ENCODE peak calls at places on chromosomes 3 and 15, in four cellular contexts. One of them, this sample, is unnamed.

GRCh38 chr3:106261915-106262683 is 393.3 kb upstream of the CBLB start:
- DNase-seq in H1: no peak
- DNase-seq in K562: no peak
- DNase-seq in HCT116: no peak
- DNase-seq in this sample: no peak

GRCh38 chr3:117217837-117218236 is 508.3 kb downstream of the TUSC7 start:
- DNase-seq in HCT116: no peak
- DNase-seq in H1: no peak
- DNase-seq in K562: no peak
- DNase-seq in this sample: no peak

GRCh38 chr3:79249701-79250100 is 518.1 kb downstream of the ROBO1 start:
- DNase-seq in K562: no peak
- DNase-seq in H1: no peak
- DNase-seq in HCT116: no peak
- DNase-seq in this sample: no peak

GRCh38 chr3:84877092-84877491 is 81.7 kb upstream of the CADM2 start:
- DNase-seq in H1: no peak
- DNase-seq in HCT116: no peak
- DNase-seq in K562: no peak
- DNase-seq in this sample: no peak

GRCh38 chr3:124858275-124858674 is 28.9 kb downstream of the ITGB5 start:
- DNase-seq in K562: no peak
- DNase-seq in HCT116: no peak
- DNase-seq in H1: no peak
- DNase-seq in this sample: no peak

GRCh38 chr3:71575433-71575832 is 8.1 kb downstream of the FOXP1 start:
- DNase-seq in K562: no peak
- DNase-seq in H1: no peak
- DNase-seq in HCT116: no peak
- DNase-seq in this sample: no peak

GRCh38 chr3:127374626-127375010 is 86.8 kb upstream of the PRR20G start:
- DNase-seq in HCT116: no peak
- DNase-seq in H1: no peak
- DNase-seq in K562: no peak
- DNase-seq in this sample: no peak

GRCh38 chr15:69988541-69989225 is 109.0 kb downstream of the TLE3 start:
- DNase-seq in H1: no peak
- DNase-seq in K562: no peak
- DNase-seq in HCT116: no peak
- DNase-seq in this sample: no peak

GRCh38 chr3:152688313-152688712 is 146.6 kb upstream of the P2RY1 start:
- DNase-seq in HCT116: no peak
- DNase-seq in H1: no peak
- DNase-seq in K562: no peak
- DNase-seq in this sample: no peak

GRCh38 chr15:62173215-62173614 is 8.1 kb upstream of the C2CD4B start:
- DNase-seq in K562: no peak
- DNase-seq in HCT116: no peak
- DNase-seq in H1: no peak
- DNase-seq in this sample: no peak

GRCh38 chr3:185549111-185549510 is 3.3 kb downstream of the LIPH start:
- DNase-seq in H1: no peak
- DNase-seq in K562: peak
- DNase-seq in HCT116: peak
- DNase-seq in this sample: no peak

GRCh38 chr3:123583563-123583962 is 1.3 kb downstream of the HACD2 start:
- DNase-seq in K562: no peak
- DNase-seq in HCT116: no peak
- DNase-seq in H1: no peak
- DNase-seq in this sample: no peak

GRCh38 chr3:117355566-117355965 is 646.0 kb downstream of the TUSC7 start:
- DNase-seq in K562: no peak
- DNase-seq in HCT116: no peak
- DNase-seq in H1: peak
- DNase-seq in this sample: peak

GRCh38 chr3:13016083-13016725 is 57.0 kb downstream of the IQSEC1 start:
- DNase-seq in K562: no peak
- DNase-seq in H1: no peak
- DNase-seq in HCT116: no peak
- DNase-seq in this sample: no peak

GRCh38 chr3:115194461-115194860 is 47.4 kb upstream of the ZBTB20 start:
- DNase-seq in K562: no peak
- DNase-seq in HCT116: no peak
- DNase-seq in H1: no peak
- DNase-seq in this sample: no peak

GRCh38 chr3:72836923-72837322 is 11.3 kb downstream of the SHQ1 start:
- DNase-seq in K562: no peak
- DNase-seq in HCT116: no peak
- DNase-seq in H1: no peak
- DNase-seq in this sample: no peak

GRCh38 chr3:126085841-126086240 is 1.9 kb upstream of the SLC41A3 start:
- DNase-seq in HCT116: no peak
- DNase-seq in K562: no peak
- DNase-seq in H1: no peak
- DNase-seq in this sample: no peak

GRCh38 chr15:99426431-99427105 is 139.2 kb upstream of the MEF2A start:
- DNase-seq in HCT116: no peak
- DNase-seq in H1: no peak
- DNase-seq in K562: no peak
- DNase-seq in this sample: no peak

GRCh38 chr3:15815696-15816095 is 17.9 kb upstream of the ANKRD28 start:
- DNase-seq in H1: no peak
- DNase-seq in K562: peak
- DNase-seq in HCT116: peak
- DNase-seq in this sample: peak

GRCh38 chr3:122754867-122755835 is 38.5 kb downstream of the HSPBAP1 start:
- DNase-seq in K562: peak
- DNase-seq in HCT116: peak
- DNase-seq in H1: no peak
- DNase-seq in this sample: peak

GRCh38 chr15:75104804-75105557 is 81.6 kb downstream of the PPCDC start:
- DNase-seq in K562: no peak
- DNase-seq in HCT116: peak
- DNase-seq in H1: no peak
- DNase-seq in this sample: peak

GRCh38 chr3:52057806-52058099 is 1.4 kb upstream of the DUSP7 start:
- DNase-seq in H1: no peak
- DNase-seq in K562: no peak
- DNase-seq in HCT116: no peak
- DNase-seq in this sample: no peak

GRCh38 chr3:33211444-33211843 is 7.2 kb downstream of the SUSD5 start:
- DNase-seq in HCT116: peak
- DNase-seq in K562: no peak
- DNase-seq in H1: no peak
- DNase-seq in this sample: no peak

GRCh38 chr3:46972396-46972795 is 4.1 kb downstream of the CCDC12 start:
- DNase-seq in HCT116: no peak
- DNase-seq in H1: no peak
- DNase-seq in K562: no peak
- DNase-seq in this sample: no peak

GRCh38 chr3:99774467-99774866 is 43.2 kb upstream of the CMSS1 start:
- DNase-seq in K562: no peak
- DNase-seq in HCT116: no peak
- DNase-seq in H1: no peak
- DNase-seq in this sample: no peak

GRCh38 chr3:16392733-16393132 is 120.8 kb downstream of the RFTN1 start:
- DNase-seq in HCT116: no peak
- DNase-seq in K562: no peak
- DNase-seq in H1: no peak
- DNase-seq in this sample: no peak

GRCh38 chr15:71687902-71688508 is 122.3 kb upstream of the NR2E3 start:
- DNase-seq in H1: no peak
- DNase-seq in K562: no peak
- DNase-seq in HCT116: no peak
- DNase-seq in this sample: no peak

GRCh38 chr3:158107508-158108095 is 1.4 kb upstream of the SHOX2 start:
- DNase-seq in HCT116: no peak
- DNase-seq in K562: no peak
- DNase-seq in H1: no peak
- DNase-seq in this sample: no peak

GRCh38 chr3:101340591-101340990 is 20.2 kb upstream of the IMPG2 start:
- DNase-seq in HCT116: no peak
- DNase-seq in K562: no peak
- DNase-seq in H1: no peak
- DNase-seq in this sample: no peak

GRCh38 chr3:121295966-121296365 is 249.8 kb downstream of the POLQ start:
- DNase-seq in HCT116: no peak
- DNase-seq in K562: no peak
- DNase-seq in H1: no peak
- DNase-seq in this sample: no peak

GRCh38 chr3:86788371-86788770 is 202.6 kb downstream of the VGLL3 start:
- DNase-seq in HCT116: no peak
- DNase-seq in K562: no peak
- DNase-seq in H1: no peak
- DNase-seq in this sample: no peak

GRCh38 chr3:27573780-27574437 is 89.7 kb upstream of the SLC4A7 start:
- DNase-seq in HCT116: no peak
- DNase-seq in K562: no peak
- DNase-seq in H1: no peak
- DNase-seq in this sample: no peak
- TF ChIP-seq FOSL1 in HCT116: no peak
- TF ChIP-seq FOSL1 in K562: no peak
- TF ChIP-seq FOSL1 in H1: no peak
- TF ChIP-seq FOSL1 in this sample: no peak

DNA sequence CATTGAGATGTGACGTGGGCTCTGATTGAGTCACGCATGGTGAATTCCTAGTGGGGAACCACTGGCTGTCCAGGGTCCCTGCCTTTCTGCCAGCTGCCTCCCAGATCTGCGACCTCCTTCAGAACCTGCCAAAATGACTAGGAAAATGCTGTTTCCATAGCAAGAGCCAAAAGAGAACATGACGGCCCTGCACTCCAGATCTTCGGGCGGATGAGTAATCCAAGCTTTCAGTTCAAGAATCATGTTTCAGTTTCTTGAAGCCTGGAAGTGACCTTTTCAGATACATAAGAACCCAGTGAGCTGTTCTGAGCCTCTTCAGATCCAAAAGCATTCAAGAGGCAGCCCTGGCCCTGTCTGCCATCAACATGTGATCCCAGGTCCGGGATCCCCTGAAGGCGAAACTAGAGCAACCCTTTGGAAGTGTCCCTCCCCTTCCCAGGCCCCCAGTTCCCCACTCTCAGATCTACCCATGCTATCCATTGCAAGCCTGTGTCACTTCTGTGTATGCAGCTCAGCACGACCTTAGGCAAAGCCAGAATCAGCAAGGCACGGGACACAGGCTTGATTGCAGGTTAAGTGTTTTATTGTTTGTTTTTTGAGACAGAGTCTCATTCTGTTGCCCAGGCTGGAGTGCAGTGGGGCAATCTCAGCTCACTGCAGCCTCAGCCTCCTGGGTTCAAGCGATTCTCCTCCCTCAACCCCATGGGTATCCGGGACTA is 19.7 kb downstream of the ANKRD63 start:
- DNase-seq in HCT116: no peak
- DNase-seq in K562: no peak
- DNase-seq in H1: no peak
- DNase-seq in this sample: no peak
- TF ChIP-seq FOSL1 in HCT116: no peak
- TF ChIP-seq FOSL1 in K562: peak
- TF ChIP-seq FOSL1 in H1: no peak
- TF ChIP-seq FOSL1 in this sample: no peak

GRCh38 chr3:65492249-65492648 is 546.5 kb downstream of the MAGI1 start:
- DNase-seq in H1: no peak
- DNase-seq in HCT116: no peak
- DNase-seq in K562: no peak
- DNase-seq in this sample: no peak

GRCh38 chr3:65490132-65490531 is 548.6 kb downstream of the MAGI1 start:
- DNase-seq in H1: no peak
- DNase-seq in HCT116: no peak
- DNase-seq in K562: no peak
- DNase-seq in this sample: no peak

GRCh38 chr3:65493371-65493882 is 545.3 kb downstream of the MAGI1 start:
- DNase-seq in K562: no peak
- DNase-seq in HCT116: no peak
- DNase-seq in H1: no peak
- DNase-seq in this sample: no peak

GRCh38 chr3:65485826-65486592 is 552.7 kb downstream of the MAGI1 start:
- DNase-seq in HCT116: no peak
- DNase-seq in K562: no peak
- DNase-seq in H1: no peak
- DNase-seq in this sample: no peak

DNA sequence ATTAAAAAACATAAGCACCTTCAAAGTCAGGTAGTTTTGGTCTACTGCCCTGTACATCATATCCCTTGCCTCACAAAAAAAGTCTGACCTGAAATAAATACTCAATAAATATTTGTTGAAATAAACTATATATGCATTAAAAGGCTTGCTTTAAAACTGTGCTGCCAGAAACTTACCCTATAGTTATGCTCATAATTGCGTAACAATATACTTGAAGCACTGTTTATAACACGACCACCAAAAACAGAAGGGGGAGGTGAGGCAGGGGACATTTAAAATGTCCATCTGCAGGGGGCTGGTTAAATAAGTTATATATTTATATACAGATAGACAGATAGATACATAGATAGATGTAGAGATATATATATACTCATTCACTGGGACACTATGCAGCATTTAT is 549.5 kb downstream of the MAGI1 start:
- DNase-seq in H1: no peak
- DNase-seq in K562: no peak
- DNase-seq in HCT116: no peak
- DNase-seq in this sample: no peak
- TF ChIP-seq FOSL1 in H1: no peak
- TF ChIP-seq FOSL1 in K562: no peak
- TF ChIP-seq FOSL1 in HCT116: no peak
- TF ChIP-seq FOSL1 in this sample: no peak

GRCh38 chr3:67524046-67524445 is 130.4 kb downstream of the SUCLG2 start:
- DNase-seq in H1: no peak
- DNase-seq in HCT116: no peak
- DNase-seq in K562: no peak
- DNase-seq in this sample: no peak

GRCh38 chr3:67522081-67522480 is 132.3 kb downstream of the SUCLG2 start:
- DNase-seq in HCT116: no peak
- DNase-seq in K562: no peak
- DNase-seq in H1: no peak
- DNase-seq in this sample: no peak

GRCh38 chr3:67529337-67529736 is 125.1 kb downstream of the SUCLG2 start:
- DNase-seq in H1: no peak
- DNase-seq in HCT116: no peak
- DNase-seq in K562: no peak
- DNase-seq in this sample: peak

GRCh38 chr3:67529915-67530314 is 124.5 kb downstream of the SUCLG2 start:
- DNase-seq in H1: no peak
- DNase-seq in HCT116: no peak
- DNase-seq in K562: no peak
- DNase-seq in this sample: no peak

DNA sequence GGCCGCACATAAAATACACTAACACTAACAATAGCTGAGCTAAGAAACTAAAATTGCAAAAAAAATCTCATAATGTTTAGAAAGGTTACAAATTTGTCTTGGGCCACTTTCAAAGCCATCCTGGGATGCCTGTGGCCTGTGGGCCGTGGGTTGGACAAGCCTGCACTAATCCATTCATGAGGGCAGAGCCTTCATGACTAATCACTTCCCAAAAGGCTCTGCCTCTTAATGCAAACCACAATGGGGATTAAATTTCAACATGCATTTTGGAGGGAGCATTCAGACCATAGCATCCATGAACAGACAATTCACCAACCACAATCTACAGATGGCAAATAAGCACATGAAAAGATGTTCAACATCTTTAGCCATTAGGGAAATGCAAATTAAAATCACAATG is 128.2 kb downstream of the SUCLG2 start:
- DNase-seq in H1: no peak
- DNase-seq in K562: no peak
- DNase-seq in HCT116: no peak
- DNase-seq in this sample: no peak
- TF ChIP-seq FOSL1 in H1: no peak
- TF ChIP-seq FOSL1 in K562: no peak
- TF ChIP-seq FOSL1 in HCT116: no peak
- TF ChIP-seq FOSL1 in this sample: no peak

This sample was measured in HepG2.